ENCODE peak calls at places on chromosomes 11 and 22, in six cellular contexts. G is GM23248, H is mammary epithelial cell, W is neural progenitor cell, Y is astrocyte, Q is IMR-90. D is an unnamed sample.

GRCh38 chr11:8624698-8625097 is 30.7 kb upstream of the STK33 start:
- DNase-seq in G (no peak), H (no peak), W (no peak), Y (no peak), Q (no peak), D (no peak)

GRCh38 chr11:106398396-106399074 is 321.1 kb downstream of the AASDHPPT start:
- DNase-seq in G (peak; percentile 70), H (no peak), W (no peak), Y (peak; percentile 49), Q (peak; percentile 57), D (no peak)

GRCh38 chr11:1083621-1084551 is 9.2 kb downstream of the MUC2 start:
- DNase-seq in G (no peak), H (peak; percentile 16), W (no peak), Y (no peak), Q (no peak), D (no peak)

GRCh38 chr11:94046796-94047195 is 25.6 kb downstream of the HEPHL1 start:
- DNase-seq in G (no peak), H (peak; percentile 20), W (no peak), Y (no peak), Q (no peak), D (no peak)

GRCh38 chr11:130945945-130946344 is 29.7 kb upstream of the SNX19 start:
- DNase-seq in G (peak; percentile 95), H (peak; percentile 73), W (no peak), Y (peak; percentile 94), Q (peak; percentile 94), D (no peak)

GRCh38 chr11:119460582-119460981 is 37.6 kb upstream of the THY1 start:
- DNase-seq in G (peak; percentile 82), H (no peak), W (no peak), Y (peak; percentile 61), Q (peak; percentile 97), D (no peak)

GRCh38 chr11:69648679-69649575 is 8.0 kb downstream of the CCND1 start:
- DNase-seq in G (peak; percentile 21), H (no peak), W (no peak), Y (no peak), Q (no peak), D (no peak)

GRCh38 chr22:47406180-47406723 is 643.8 kb downstream of the TBC1D22A start:
- DNase-seq in G (no peak), H (no peak), W (no peak), Y (no peak), Q (no peak), D (no peak)

GRCh38 chr11:85685820-85686459 is at the start of gene CCDC89:
- DNase-seq in G (peak; percentile 98), H (no peak), W (peak; percentile 18), Y (peak; percentile 98), Q (peak; percentile 99), D (peak; percentile 32)

GRCh38 chr11:47271961-47272661 is 2.2 kb downstream of the MADD start:
- DNase-seq in G (no peak), H (no peak), W (no peak), Y (no peak), Q (no peak), D (no peak)

GRCh38 chr11:133115099-133115498 is 417.2 kb downstream of the OPCML start:
- DNase-seq in G (no peak), H (no peak), W (no peak), Y (no peak), Q (no peak), D (no peak)

GRCh38 chr11:27968461-27968860 is 139.5 kb downstream of the KIF18A start:
- DNase-seq in G (peak; percentile 30), H (no peak), W (no peak), Y (no peak), Q (no peak), D (no peak)

GRCh38 chr11:46948378-46949131 is 12.0 kb downstream of the CSTPP1 start:
- DNase-seq in G (peak; percentile 89), H (peak; percentile 60), W (no peak), Y (peak; percentile 90), Q (peak; percentile 91), D (peak; percentile 32)

GRCh38 chr22:43467171-43467570 is 55.4 kb downstream of the MPPED1 start:
- DNase-seq in G (no peak), H (no peak), W (no peak), Y (no peak), Q (no peak), D (no peak)

GRCh38 chr11:26665946-26666345 is 55.9 kb downstream of the SLC5A12 start:
- DNase-seq in G (no peak), H (peak; percentile 72), W (no peak), Y (no peak), Q (no peak), D (no peak)

GRCh38 chr11:112513936-112514716 is 253.5 kb upstream of the PLET1 start:
- DNase-seq in G (no peak), H (no peak), W (no peak), Y (no peak), Q (no peak), D (no peak)

GRCh38 chr22:25764270-25765015 is 22.5 kb downstream of the MYO18B start:
- DNase-seq in G (no peak), H (no peak), W (peak; percentile 47), Y (no peak), Q (no peak), D (no peak)

GRCh38 chr22:29987143-29987542 is 93.1 kb upstream of the HORMAD2 start:
- DNase-seq in G (no peak), H (no peak), W (no peak), Y (no peak), Q (no peak), D (no peak)

GRCh38 chr11:131684111-131685060 is 314.0 kb downstream of the NTM start:
- DNase-seq in G (no peak), H (no peak), W (no peak), Y (no peak), Q (no peak), D (no peak)

GRCh38 chr11:128568166-128568778 is 19.1 kb downstream of the ETS1 start:
- DNase-seq in G (no peak), H (peak; percentile 26), W (no peak), Y (no peak), Q (no peak), D (no peak)

GRCh38 chr11:122162095-122162494 is 46.1 kb upstream of the BLID start:
- DNase-seq in G (peak; percentile 64), H (peak; percentile 72), W (no peak), Y (no peak), Q (no peak), D (no peak)

GRCh38 chr22:23804781-23805291 is 18.1 kb downstream of the SMARCB1 start:
- DNase-seq in G (no peak), H (no peak), W (no peak), Y (no peak), Q (no peak), D (no peak)

GRCh38 chr11:124899376-124900145 is 1.9 kb upstream of the ROBO4 start:
- DNase-seq in G (no peak), H (peak; percentile 40), W (no peak), Y (no peak), Q (no peak), D (no peak)

GRCh38 chr11:67606150-67606476 is 623 bp upstream of the NDUFV1 start:
- DNase-seq in G (peak; percentile 64), H (no peak), W (peak; percentile 38), Y (peak; percentile 16), Q (peak; percentile 41), D (no peak)

GRCh38 chr11:1293619-1294015 is 15.8 kb downstream of the TOLLIP start:
- DNase-seq in G (peak; percentile 14), H (no peak), W (no peak), Y (no peak), Q (no peak), D (no peak)

GRCh38 chr11:77150836-77151235 is 22.8 kb downstream of the MYO7A start:
- DNase-seq in G (no peak), H (no peak), W (no peak), Y (no peak), Q (no peak), D (no peak)

GRCh38 chr11:77151804-77152513 is 23.9 kb downstream of the MYO7A start:
- DNase-seq in G (no peak), H (peak; percentile 8), W (no peak), Y (peak; percentile 63), Q (peak; percentile 32), D (no peak)

GRCh38 chr11:77153276-77154185 is 25.5 kb downstream of the MYO7A start:
- DNase-seq in G (no peak), H (no peak), W (no peak), Y (no peak), Q (no peak), D (no peak)

GRCh38 chr11:77154381-77155081 is 26.5 kb downstream of the MYO7A start:
- DNase-seq in G (no peak), H (no peak), W (no peak), Y (no peak), Q (no peak), D (no peak)

DNA sequence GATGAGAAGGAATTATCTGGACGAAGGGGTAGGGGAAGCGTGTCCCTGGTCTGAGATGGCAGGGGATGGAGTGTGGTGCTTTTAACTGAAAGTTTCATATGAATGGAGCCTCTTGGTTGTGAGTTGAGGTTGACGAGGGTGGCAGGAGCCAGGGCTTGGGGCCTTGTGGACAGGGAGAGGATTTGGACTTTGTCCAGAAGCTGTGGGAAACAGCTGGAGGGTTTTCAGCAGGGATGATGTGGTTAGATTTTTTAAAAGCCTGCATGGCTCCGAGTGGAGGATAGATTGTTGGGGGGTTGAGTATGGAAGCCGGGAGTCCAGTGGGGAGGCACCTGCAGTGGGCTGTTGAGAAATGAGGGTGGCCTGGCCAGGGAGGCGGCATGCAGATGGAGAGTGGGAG is 24.8 kb downstream of the MYO7A start:
- DNase-seq in G (no peak), H (no peak), W (no peak), Y (peak; percentile 35), Q (peak; percentile 18), D (no peak)
- H3K9ac ChIP-seq in G (no peak overlapping the region), H (no peak overlapping the region), W (no peak overlapping the region), Y (no peak overlapping the region), Q (no peak overlapping the region), D (no peak overlapping the region)

GRCh38 chr11:61971177-61972111 is 4.0 kb upstream of the FTH1 start:
- DNase-seq in G (peak; percentile 99), H (peak; percentile 97), W (peak; percentile 94), Y (peak; percentile 98), Q (peak; percentile 99), D (peak; percentile 95)
- H2AFZ ChIP-seq in G (peak overlapping the region; percentile 55), H (peak overlapping the region; percentile 36), W (no peak overlapping the region), Y (peak overlapping the region; percentile 39), Q (peak overlapping the region; percentile 86), D (peak overlapping the region; percentile 43)

DNA sequence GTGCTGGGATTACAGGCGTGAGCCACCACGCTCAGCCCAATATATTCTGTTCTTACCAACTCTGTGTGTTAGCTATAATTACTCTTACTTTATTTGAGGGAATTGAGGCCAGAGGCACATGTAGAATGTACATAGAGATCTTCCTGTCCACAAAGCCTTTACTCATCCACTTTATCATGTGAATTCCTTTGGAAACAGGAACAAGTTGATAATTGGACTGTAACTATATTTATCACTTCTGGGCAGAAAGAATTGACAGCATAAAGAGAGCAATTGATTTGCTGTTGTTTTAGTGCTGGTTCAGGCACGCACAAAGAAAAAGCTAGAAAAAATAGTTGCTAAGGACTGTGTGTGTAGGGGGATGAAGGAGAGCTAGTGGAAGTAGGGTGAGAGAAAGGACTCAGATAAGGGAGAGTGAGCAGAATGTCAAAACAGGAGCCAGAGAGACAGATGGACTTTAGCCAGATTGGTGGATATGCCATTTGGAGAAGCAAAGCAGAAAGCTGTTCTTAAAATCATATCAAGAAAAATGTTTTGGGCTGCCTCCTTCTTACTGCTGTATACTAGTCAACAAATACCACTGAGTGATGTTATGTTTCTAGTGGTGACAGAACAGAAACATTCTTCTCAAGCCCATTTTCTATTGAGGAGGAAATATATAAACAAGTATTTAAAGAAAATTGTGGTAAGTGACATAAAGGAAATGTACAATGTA is 929.7 kb upstream of the CNTN5 start:
- DNase-seq in G (no peak), H (no peak), W (no peak), Y (no peak), Q (no peak), D (no peak)
- H3K9ac ChIP-seq in G (no peak overlapping the region), H (no peak overlapping the region), W (no peak overlapping the region), Y (no peak overlapping the region), Q (no peak overlapping the region), D (no peak overlapping the region)

GRCh38 chr22:36015155-36015805 is 13.3 kb downstream of the RBFOX2 start:
- DNase-seq in G (no peak), H (no peak), W (no peak), Y (no peak), Q (no peak), D (no peak)
- H2AFZ ChIP-seq in G (no peak overlapping the region), H (no peak overlapping the region), W (no peak overlapping the region), Y (no peak overlapping the region), Q (no peak overlapping the region), D (no peak overlapping the region)